ENCODE peak calls at places on chromosomes 12 and 14, in five cellular contexts. G is MM.1S, H is GM10248, N is choroid plexus epithelial cell, C is nephron progenitor cell. L is an unnamed sample.

GRCh38 chr12:51926718-51927117 is 19.4 kb downstream of the ACVRL1 start:
- DNase-seq in C (no peak), H (no peak), N (peak; percentile 75), G (peak; percentile 53), L (peak; percentile 71)

GRCh38 chr12:32692358-32692757 is 13.3 kb downstream of the DNM1L start:
- DNase-seq in C (no peak), N (no peak), G (no peak), H (no peak), L (no peak)

GRCh38 chr12:4978737-4979136 is 64.9 kb upstream of the KCNA5 start:
- DNase-seq in N (no peak), G (no peak), H (no peak), C (no peak), L (no peak)

GRCh38 chr12:119154435-119154818 is 24.3 kb upstream of the HSPB8 start:
- DNase-seq in H (no peak), G (no peak), C (peak; percentile 80), N (peak; percentile 10), L (no peak)

GRCh38 chr12:92503977-92504966 is 198.5 kb upstream of the PLEKHG7 start:
- DNase-seq in C (no peak), G (no peak), N (no peak), H (no peak), L (no peak)

GRCh38 chr12:19066471-19067001 is 63.0 kb upstream of the PLEKHA5 start:
- DNase-seq in H (no peak), N (no peak), C (no peak), G (no peak), L (no peak)

GRCh38 chr14:35213869-35214387 is 78.3 kb upstream of the PSMA6 start:
- DNase-seq in H (no peak), C (no peak), G (no peak), N (peak; percentile 66), L (peak; percentile 49)

GRCh38 chr12:125683748-125684381 is 618.6 kb downstream of the AACS start:
- DNase-seq in G (no peak), H (peak; percentile 58), N (no peak), C (peak; percentile 90), L (no peak)

GRCh38 chr12:22828059-22828458 is 203.1 kb downstream of the ETNK1 start:
- DNase-seq in G (no peak), H (no peak), C (no peak), N (no peak), L (no peak)

GRCh38 chr14:19851365-19851764 is 23.6 kb upstream of the OR4K2 start:
- DNase-seq in G (no peak), C (no peak), H (no peak), N (no peak), L (no peak)

GRCh38 chr12:118790578-118790977 is 190.8 kb upstream of the SRRM4 start:
- DNase-seq in C (no peak), G (no peak), H (no peak), N (no peak), L (no peak)

GRCh38 chr12:20627001-20627588 is 68.0 kb upstream of the SLCO1C1 start:
- DNase-seq in N (no peak), C (no peak), G (no peak), H (no peak), L (no peak)

GRCh38 chr12:116381744-116382455 is 104.4 kb upstream of the MED13L start:
- DNase-seq in H (no peak), N (peak; percentile 96), G (no peak), C (peak; percentile 56), L (peak; percentile 95)

GRCh38 chr14:66509874-66510273 is 1.9 kb downstream of the GPHN start:
- DNase-seq in N (peak; percentile 18), G (no peak), C (no peak), H (no peak), L (no peak)

GRCh38 chr14:77498120-77498979 is at the start of gene ISM2:
- DNase-seq in N (peak; percentile 42), G (peak; percentile 16), H (peak; percentile 76), C (peak; percentile 77), L (peak; percentile 41)

GRCh38 chr12:124543052-124543590 is 24.3 kb downstream of the NCOR2 start:
- DNase-seq in C (peak; percentile 39), G (no peak), H (no peak), N (peak; percentile 59), L (peak; percentile 48)

GRCh38 chr12:98935847-98936246 is 290.8 kb downstream of the APAF1 start:
- DNase-seq in C (no peak), H (no peak), N (no peak), G (no peak), L (no peak)

GRCh38 chr12:98939926-98940325 is 294.8 kb downstream of the APAF1 start:
- DNase-seq in C (no peak), H (no peak), G (no peak), N (no peak), L (no peak)

DNA sequence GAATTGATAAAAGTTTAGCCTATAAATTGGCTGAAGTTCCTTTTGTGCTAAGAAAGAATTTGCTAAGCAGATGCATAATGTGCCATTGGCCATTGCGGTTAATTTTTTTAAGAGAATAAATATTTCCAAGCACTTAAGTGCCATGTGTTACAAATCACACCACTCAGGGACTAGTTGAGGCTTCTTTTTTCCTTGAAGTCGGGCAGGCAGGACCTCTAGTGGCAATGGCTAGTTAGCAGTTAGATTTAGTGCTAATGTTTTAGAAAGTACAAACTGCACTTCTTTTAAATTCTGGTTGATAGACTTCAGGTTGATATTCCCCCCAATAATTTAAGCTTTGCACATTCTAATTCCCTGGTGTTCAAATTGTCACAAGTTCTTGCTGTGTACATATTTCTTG is 294.3 kb downstream of the APAF1 start:
- DNase-seq in G (peak; percentile 25), N (peak; percentile 77), C (peak; percentile 5), H (no peak), L (peak; percentile 42)
- TF ChIP-seq CTCF in G (peak; percentile 41), N (peak; percentile 83), C (peak; percentile 51), H (peak; percentile 18), L (peak; percentile 50)

GRCh38 chr12:94141004-94141764 is 7.2 kb upstream of the PLXNC1 start:
- DNase-seq in H (no peak), N (no peak), G (no peak), C (no peak), L (no peak)

GRCh38 chr12:94140556-94140955 is 7.8 kb upstream of the PLXNC1 start:
- DNase-seq in G (peak; percentile 32), C (peak; percentile 40), N (peak; percentile 42), H (peak; percentile 48), L (peak; percentile 38)

GRCh38 chr12:94139816-94140215 is 8.6 kb upstream of the PLXNC1 start:
- DNase-seq in G (no peak), N (no peak), H (no peak), C (no peak), L (no peak)

GRCh38 chr12:94143444-94143843 is 4.9 kb upstream of the PLXNC1 start:
- DNase-seq in N (no peak), H (no peak), C (no peak), G (no peak), L (no peak)

DNA sequence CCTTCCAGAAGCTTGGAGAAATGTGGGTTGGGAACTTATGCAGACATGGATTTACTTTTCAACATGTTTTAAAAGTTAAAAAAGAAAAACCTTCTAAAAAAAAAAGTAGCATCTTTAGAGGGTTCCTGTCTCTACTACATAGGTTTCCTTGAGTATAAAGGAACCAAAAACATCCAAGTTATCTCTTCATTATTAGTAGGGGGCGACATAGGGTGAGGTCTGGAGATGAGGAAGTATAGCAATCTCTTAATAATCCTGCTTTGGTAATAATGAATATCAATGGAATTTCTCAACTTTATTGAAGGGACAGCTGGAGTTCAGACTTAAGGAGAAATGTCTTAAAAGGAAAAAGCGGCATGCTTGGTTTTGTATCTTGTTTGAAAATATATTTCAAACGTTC is 6.5 kb upstream of the PLXNC1 start:
- DNase-seq in H (no peak), G (no peak), C (no peak), N (no peak), L (no peak)
- TF ChIP-seq CTCF in H (no peak), G (no peak), C (no peak), N (no peak), L (no peak)

GRCh38 chr12:46944104-46944503 is 118.3 kb upstream of the SLC38A4 start:
- DNase-seq in H (no peak), G (peak; percentile 83), N (peak; percentile 89), C (no peak), L (peak; percentile 73)
- TF ChIP-seq CTCF in H (no peak), G (peak; percentile 35), N (peak; percentile 71), C (no peak), L (peak; percentile 50)

DNA sequence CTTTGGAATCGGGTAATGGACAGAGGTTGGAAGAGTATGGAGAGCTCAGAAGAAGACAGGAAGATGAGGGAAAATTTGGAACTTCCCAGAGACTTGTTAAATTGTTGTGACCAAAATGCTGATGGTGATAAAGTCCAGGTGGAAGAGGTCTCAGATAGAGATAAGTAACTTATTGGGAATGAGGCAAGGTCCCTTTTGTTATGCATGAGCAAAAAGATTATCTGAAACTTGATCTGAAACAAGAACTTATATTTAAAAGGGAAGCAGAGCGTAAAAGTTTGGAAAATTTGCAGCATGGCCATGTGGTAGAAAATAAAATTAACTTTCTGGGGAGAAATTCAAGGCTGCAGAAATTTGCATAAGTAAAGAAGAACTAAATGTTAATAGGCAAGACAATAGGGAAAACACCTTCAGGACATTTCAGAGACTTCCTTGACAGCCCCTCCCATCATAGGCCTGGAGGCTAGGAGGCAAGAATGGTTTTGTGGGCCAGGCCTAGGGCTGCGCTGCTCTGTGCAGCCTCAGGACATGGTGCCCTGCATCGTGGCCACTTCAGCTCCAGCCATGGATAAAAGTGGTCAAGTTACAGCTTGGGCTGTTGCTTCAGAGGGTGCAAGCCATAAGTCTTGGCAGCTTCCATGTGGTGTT is 425.7 kb upstream of the PRICKLE1 start:
- DNase-seq in H (no peak), N (no peak), G (no peak), C (no peak), L (no peak)
- TF ChIP-seq CTCF in H (no peak), N (no peak), G (no peak), C (no peak), L (no peak)

DNA sequence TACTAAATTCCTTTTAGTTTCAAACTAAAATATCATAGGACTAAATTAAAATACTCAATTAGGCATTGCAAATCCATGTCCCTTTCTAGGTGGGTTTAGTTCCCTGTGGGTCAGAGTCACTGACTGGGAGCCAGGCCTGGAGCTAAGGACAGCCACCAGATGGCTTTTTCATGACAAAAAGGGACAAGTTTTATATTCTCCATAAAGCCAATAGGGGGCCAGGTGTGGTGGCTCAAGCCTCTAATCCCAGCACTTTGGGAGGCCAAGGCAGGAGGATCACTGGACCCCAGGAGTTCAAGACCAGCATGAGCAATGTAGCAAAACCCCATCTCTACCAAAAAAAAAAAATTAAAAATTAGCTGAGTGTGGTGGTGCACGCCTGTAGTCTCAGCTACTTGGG is 35.4 kb upstream of the EIF5 start:
- DNase-seq in N (no peak), G (no peak), H (no peak), C (no peak), L (no peak)
- TF ChIP-seq CTCF in N (no peak), G (peak; percentile 5), H (no peak), C (no peak), L (no peak)